ENCODE peak calls at places on chromosomes 13 and 19, in seven cellular contexts. X, Y, K, D, N, P and I are unnamed samples.

GRCh38 chr19:50406829-50407228 is 11.9 kb upstream of the SPIB start:
- DNase-seq in X (no peak), Y (no peak), K (no peak), D (no peak), N (no peak), P (no peak), I (no peak)

GRCh38 chr13:99969934-99970760 is 1.4 kb downstream of the ZIC5 start:
- DNase-seq in X (peak), Y (no peak), K (no peak), D (no peak), N (no peak), P (peak), I (no peak)

GRCh38 chr19:32232449-32232848 is 113.0 kb upstream of the ZNF507 start:
- DNase-seq in X (no peak), Y (no peak), K (no peak), D (no peak), N (no peak), P (no peak), I (no peak)

GRCh38 chr13:26919311-26919710 is 158.7 kb upstream of the GPR12 start:
- DNase-seq in X (no peak), Y (no peak), K (no peak), D (no peak), N (no peak), P (peak), I (no peak)

GRCh38 chr13:32894589-32895001 is 121.6 kb upstream of the KL start:
- DNase-seq in X (no peak), Y (no peak), K (peak), D (no peak), N (no peak), P (peak), I (no peak)

GRCh38 chr19:35179830-35180229 is 25.3 kb downstream of the FXYD5 start:
- DNase-seq in X (no peak), Y (no peak), K (no peak), D (no peak), N (no peak), P (no peak), I (no peak)

GRCh38 chr13:68749801-68750200 is 1357.8 kb upstream of the ATXN8OS start:
- DNase-seq in X (no peak), Y (no peak), K (no peak), D (no peak), N (no peak), P (peak), I (no peak)

GRCh38 chr13:26881154-26881553 is 120.6 kb upstream of the GPR12 start:
- DNase-seq in X (no peak), Y (no peak), K (peak), D (no peak), N (no peak), P (no peak), I (peak)

GRCh38 chr19:48617146-48617937 is 1.6 kb downstream of the RPL18 start:
- DNase-seq in X (peak), Y (no peak), K (no peak), D (peak), N (no peak), P (peak), I (peak)

GRCh38 chr19:48999481-49000325 is 6.0 kb downstream of the RUVBL2 start:
- DNase-seq in X (peak), Y (no peak), K (peak), D (peak), N (peak), P (peak), I (no peak)

GRCh38 chr13:28854657-28855056 is 34.5 kb downstream of the MTUS2 start:
- DNase-seq in X (no peak), Y (no peak), K (no peak), D (no peak), N (no peak), P (peak), I (no peak)

GRCh38 chr13:108269601-108270328 is at the start of gene TNFSF13B:
- DNase-seq in X (peak), Y (peak), K (peak), D (peak), N (peak), P (peak), I (no peak)

GRCh38 chr13:81171065-81171647 is 830.2 kb upstream of the SPRY2 start:
- DNase-seq in X (no peak), Y (no peak), K (no peak), D (no peak), N (peak), P (peak), I (no peak)

GRCh38 chr19:51439021-51439465 is 19.2 kb downstream of the SIGLEC8 start:
- DNase-seq in X (no peak), Y (no peak), K (peak), D (no peak), N (peak), P (peak), I (no peak)

GRCh38 chr13:30857636-30858035 is 48.4 kb upstream of the MEDAG start:
- DNase-seq in X (no peak), Y (no peak), K (no peak), D (no peak), N (no peak), P (no peak), I (no peak)

GRCh38 chr13:75415720-75416119 is 66.2 kb downstream of the TBC1D4 start:
- DNase-seq in X (no peak), Y (no peak), K (peak), D (no peak), N (no peak), P (peak), I (no peak)

GRCh38 chr19:40365613-40366401 is 17.3 kb downstream of the PLD3 start:
- DNase-seq in X (peak), Y (no peak), K (peak), D (peak), N (no peak), P (peak), I (peak)

GRCh38 chr13:41017744-41018582 is 1.2 kb downstream of the ELF1 start:
- DNase-seq in X (no peak), Y (no peak), K (no peak), D (no peak), N (peak), P (no peak), I (no peak)

GRCh38 chr13:62678039-62678438 is 1262.4 kb upstream of the PCDH20 start:
- DNase-seq in X (no peak), Y (no peak), K (no peak), D (no peak), N (no peak), P (peak), I (no peak)

GRCh38 chr13:24670927-24671326 is 9.3 kb upstream of the ATP12A start:
- DNase-seq in X (peak), Y (no peak), K (peak), D (no peak), N (peak), P (peak), I (no peak)

GRCh38 chr13:113091211-113091771 is 14.3 kb upstream of the F7 start:
- DNase-seq in X (no peak), Y (no peak), K (no peak), D (no peak), N (no peak), P (no peak), I (no peak)

GRCh38 chr13:40130871-40131636 is 475.6 kb downstream of the COG6 start:
- DNase-seq in X (peak), Y (no peak), K (peak), D (no peak), N (no peak), P (peak), I (no peak)